ENCODE peak calls at places on chromosomes 1 and 21, in ten cellular contexts. One of them, this sample, is unnamed.

GRCh38 chr1:9101510-9102146 is 27.3 kb downstream of the GPR157 start:
- ATAC-seq in right cardiac atrium: peak
- ATAC-seq in aorta: no peak
- ATAC-seq in heart left ventricle: peak
- ATAC-seq in CD4-positive, alpha-beta T cell: no peak
- ATAC-seq in lung: no peak
- ATAC-seq in A549: peak
- ATAC-seq in heart right ventricle: no peak
- ATAC-seq in HepG2: peak
- ATAC-seq in foreskin keratinocyte: peak
- ATAC-seq in this sample: peak

GRCh38 chr1:243447844-243448243 is 192.0 kb downstream of the SDCCAG8 start:
- ATAC-seq in heart left ventricle: no peak
- ATAC-seq in foreskin keratinocyte: peak
- ATAC-seq in CD4-positive, alpha-beta T cell: no peak
- ATAC-seq in lung: no peak
- ATAC-seq in HepG2: no peak
- ATAC-seq in heart right ventricle: no peak
- ATAC-seq in right cardiac atrium: no peak
- ATAC-seq in aorta: no peak
- ATAC-seq in A549: no peak
- ATAC-seq in this sample: no peak

GRCh38 chr1:7550981-7551380 is 220.1 kb upstream of the VAMP3 start:
- ATAC-seq in CD4-positive, alpha-beta T cell: no peak
- ATAC-seq in heart right ventricle: no peak
- ATAC-seq in foreskin keratinocyte: no peak
- ATAC-seq in A549: no peak
- ATAC-seq in heart left ventricle: no peak
- ATAC-seq in lung: no peak
- ATAC-seq in right cardiac atrium: no peak
- ATAC-seq in aorta: no peak
- ATAC-seq in HepG2: no peak
- ATAC-seq in this sample: no peak

GRCh38 chr1:228090613-228091081 is 8.1 kb downstream of the ARF1 start:
- ATAC-seq in foreskin keratinocyte: peak
- ATAC-seq in CD4-positive, alpha-beta T cell: no peak
- ATAC-seq in HepG2: peak
- ATAC-seq in right cardiac atrium: no peak
- ATAC-seq in A549: peak
- ATAC-seq in aorta: no peak
- ATAC-seq in heart right ventricle: peak
- ATAC-seq in lung: no peak
- ATAC-seq in heart left ventricle: peak
- ATAC-seq in this sample: no peak

GRCh38 chr1:99850458-99850974 is 355 bp downstream of the AGL start:
- ATAC-seq in heart left ventricle: peak
- ATAC-seq in HepG2: peak
- ATAC-seq in lung: no peak
- ATAC-seq in foreskin keratinocyte: no peak
- ATAC-seq in A549: peak
- ATAC-seq in right cardiac atrium: no peak
- ATAC-seq in CD4-positive, alpha-beta T cell: no peak
- ATAC-seq in heart right ventricle: no peak
- ATAC-seq in aorta: peak
- ATAC-seq in this sample: peak

GRCh38 chr1:224498574-224499170 is 64.1 kb upstream of the WDR26 start:
- ATAC-seq in HepG2: no peak
- ATAC-seq in heart left ventricle: no peak
- ATAC-seq in aorta: no peak
- ATAC-seq in CD4-positive, alpha-beta T cell: no peak
- ATAC-seq in foreskin keratinocyte: peak
- ATAC-seq in heart right ventricle: no peak
- ATAC-seq in lung: no peak
- ATAC-seq in right cardiac atrium: no peak
- ATAC-seq in A549: no peak
- ATAC-seq in this sample: no peak

GRCh38 chr1:212119397-212119837 is 83.9 kb downstream of the DTL start:
- ATAC-seq in foreskin keratinocyte: peak
- ATAC-seq in right cardiac atrium: peak
- ATAC-seq in heart right ventricle: peak
- ATAC-seq in HepG2: peak
- ATAC-seq in aorta: peak
- ATAC-seq in CD4-positive, alpha-beta T cell: no peak
- ATAC-seq in lung: no peak
- ATAC-seq in A549: peak
- ATAC-seq in heart left ventricle: peak
- ATAC-seq in this sample: no peak

GRCh38 chr1:193190096-193190744 is 3.8 kb upstream of the B3GALT2 start:
- ATAC-seq in CD4-positive, alpha-beta T cell: no peak
- ATAC-seq in heart right ventricle: no peak
- ATAC-seq in lung: no peak
- ATAC-seq in aorta: no peak
- ATAC-seq in heart left ventricle: no peak
- ATAC-seq in foreskin keratinocyte: no peak
- ATAC-seq in right cardiac atrium: no peak
- ATAC-seq in HepG2: no peak
- ATAC-seq in A549: peak
- ATAC-seq in this sample: no peak

GRCh38 chr1:245378352-245379144 is 223.8 kb downstream of the KIF26B start:
- ATAC-seq in HepG2: no peak
- ATAC-seq in heart left ventricle: no peak
- ATAC-seq in heart right ventricle: no peak
- ATAC-seq in foreskin keratinocyte: no peak
- ATAC-seq in right cardiac atrium: no peak
- ATAC-seq in A549: no peak
- ATAC-seq in lung: no peak
- ATAC-seq in CD4-positive, alpha-beta T cell: peak
- ATAC-seq in aorta: no peak
- ATAC-seq in this sample: no peak

GRCh38 chr1:157155658-157156057 is 17.5 kb upstream of the ETV3 start:
- ATAC-seq in right cardiac atrium: peak
- ATAC-seq in aorta: peak
- ATAC-seq in A549: peak
- ATAC-seq in CD4-positive, alpha-beta T cell: no peak
- ATAC-seq in heart left ventricle: peak
- ATAC-seq in HepG2: peak
- ATAC-seq in lung: peak
- ATAC-seq in foreskin keratinocyte: peak
- ATAC-seq in heart right ventricle: peak
- ATAC-seq in this sample: peak

GRCh38 chr1:44222397-44223334 is 9.4 kb downstream of the DMAP1 start:
- ATAC-seq in A549: no peak
- ATAC-seq in heart left ventricle: no peak
- ATAC-seq in right cardiac atrium: no peak
- ATAC-seq in heart right ventricle: no peak
- ATAC-seq in foreskin keratinocyte: no peak
- ATAC-seq in aorta: no peak
- ATAC-seq in HepG2: no peak
- ATAC-seq in lung: no peak
- ATAC-seq in CD4-positive, alpha-beta T cell: no peak
- ATAC-seq in this sample: no peak

GRCh38 chr1:9010781-9011323 is 15.4 kb downstream of the SLC2A7 start:
- ATAC-seq in heart left ventricle: peak
- ATAC-seq in heart right ventricle: peak
- ATAC-seq in A549: no peak
- ATAC-seq in HepG2: no peak
- ATAC-seq in foreskin keratinocyte: no peak
- ATAC-seq in aorta: no peak
- ATAC-seq in lung: peak
- ATAC-seq in CD4-positive, alpha-beta T cell: no peak
- ATAC-seq in right cardiac atrium: peak
- ATAC-seq in this sample: peak

GRCh38 chr1:6757719-6758435 is 27.4 kb upstream of the CAMTA1 start:
- ATAC-seq in HepG2: peak
- ATAC-seq in heart left ventricle: no peak
- ATAC-seq in right cardiac atrium: peak
- ATAC-seq in aorta: peak
- ATAC-seq in lung: no peak
- ATAC-seq in CD4-positive, alpha-beta T cell: no peak
- ATAC-seq in foreskin keratinocyte: no peak
- ATAC-seq in heart right ventricle: no peak
- ATAC-seq in A549: no peak
- ATAC-seq in this sample: no peak

GRCh38 chr1:231036416-231036815 is 3.6 kb downstream of the FAM89A start:
- ATAC-seq in HepG2: no peak
- ATAC-seq in foreskin keratinocyte: no peak
- ATAC-seq in right cardiac atrium: no peak
- ATAC-seq in lung: no peak
- ATAC-seq in CD4-positive, alpha-beta T cell: no peak
- ATAC-seq in heart right ventricle: no peak
- ATAC-seq in heart left ventricle: no peak
- ATAC-seq in aorta: no peak
- ATAC-seq in A549: no peak
- ATAC-seq in this sample: no peak

GRCh38 chr1:54839824-54840223 is 38.7 kb upstream of the TTC22 start:
- ATAC-seq in HepG2: no peak
- ATAC-seq in right cardiac atrium: no peak
- ATAC-seq in aorta: no peak
- ATAC-seq in lung: no peak
- ATAC-seq in heart right ventricle: no peak
- ATAC-seq in CD4-positive, alpha-beta T cell: no peak
- ATAC-seq in A549: no peak
- ATAC-seq in heart left ventricle: no peak
- ATAC-seq in foreskin keratinocyte: peak
- ATAC-seq in this sample: no peak

DNA sequence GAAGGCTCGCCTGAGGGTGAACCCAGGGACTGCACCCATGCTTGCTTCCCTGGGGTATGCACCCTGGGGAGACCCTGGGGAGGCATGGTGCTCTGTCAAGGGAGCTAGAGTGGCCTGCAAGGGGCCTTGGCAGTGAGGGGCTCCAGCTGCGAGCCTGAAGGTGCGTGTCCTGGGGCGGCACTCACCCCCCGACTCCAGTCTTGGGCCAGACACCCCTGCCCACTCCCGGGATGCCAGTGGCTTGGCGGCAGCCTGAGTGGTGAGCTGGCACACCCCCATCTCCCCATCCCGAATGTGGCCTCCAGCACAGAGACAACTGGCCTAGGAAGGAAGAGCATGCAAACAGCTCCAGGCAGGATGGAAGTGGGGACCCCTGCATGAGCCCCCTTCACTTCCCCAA is 2.6 kb downstream of the SUMO3 start:
- ATAC-seq in aorta: no peak
- ATAC-seq in heart left ventricle: no peak
- ATAC-seq in CD4-positive, alpha-beta T cell: no peak
- ATAC-seq in heart right ventricle: no peak
- ATAC-seq in foreskin keratinocyte: no peak
- ATAC-seq in lung: no peak
- ATAC-seq in A549: no peak
- ATAC-seq in right cardiac atrium: no peak
- ATAC-seq in HepG2: no peak
- ATAC-seq in this sample: no peak
- H3K27ac ChIP-seq in aorta: no peak
- H3K27ac ChIP-seq in heart left ventricle: no peak
- H3K27ac ChIP-seq in CD4-positive, alpha-beta T cell: no peak
- H3K27ac ChIP-seq in heart right ventricle: peak
- H3K27ac ChIP-seq in foreskin keratinocyte: no peak
- H3K27ac ChIP-seq in lung: no peak
- H3K27ac ChIP-seq in A549: no peak
- H3K27ac ChIP-seq in right cardiac atrium: no peak
- H3K27ac ChIP-seq in HepG2: peak
- H3K27ac ChIP-seq in this sample: no peak

DNA sequence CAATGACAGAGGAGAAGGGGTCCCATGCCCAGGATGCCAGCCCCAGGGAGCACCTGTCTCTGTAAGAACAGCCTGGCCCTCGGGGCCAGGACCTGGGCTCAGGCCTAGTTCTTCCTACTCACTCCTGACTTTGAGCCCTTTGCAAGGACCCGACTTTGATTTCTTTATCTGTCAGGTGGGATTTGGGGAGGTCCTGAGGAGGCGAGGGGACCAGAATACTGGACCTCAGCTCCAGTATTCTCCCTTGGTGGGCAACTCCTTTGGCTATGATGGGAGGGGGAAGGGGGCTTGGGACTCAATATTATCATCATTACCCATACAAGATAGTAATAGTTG is 18.1 kb downstream of the KCNQ4 start:
- ATAC-seq in lung: no peak
- ATAC-seq in heart right ventricle: no peak
- ATAC-seq in A549: no peak
- ATAC-seq in CD4-positive, alpha-beta T cell: no peak
- ATAC-seq in foreskin keratinocyte: no peak
- ATAC-seq in heart left ventricle: no peak
- ATAC-seq in aorta: no peak
- ATAC-seq in right cardiac atrium: no peak
- ATAC-seq in HepG2: no peak
- ATAC-seq in this sample: no peak
- H3K27ac ChIP-seq in lung: peak
- H3K27ac ChIP-seq in heart right ventricle: peak
- H3K27ac ChIP-seq in A549: peak
- H3K27ac ChIP-seq in CD4-positive, alpha-beta T cell: no peak
- H3K27ac ChIP-seq in foreskin keratinocyte: no peak
- H3K27ac ChIP-seq in heart left ventricle: peak
- H3K27ac ChIP-seq in aorta: no peak
- H3K27ac ChIP-seq in right cardiac atrium: no peak
- H3K27ac ChIP-seq in HepG2: no peak
- H3K27ac ChIP-seq in this sample: peak

DNA sequence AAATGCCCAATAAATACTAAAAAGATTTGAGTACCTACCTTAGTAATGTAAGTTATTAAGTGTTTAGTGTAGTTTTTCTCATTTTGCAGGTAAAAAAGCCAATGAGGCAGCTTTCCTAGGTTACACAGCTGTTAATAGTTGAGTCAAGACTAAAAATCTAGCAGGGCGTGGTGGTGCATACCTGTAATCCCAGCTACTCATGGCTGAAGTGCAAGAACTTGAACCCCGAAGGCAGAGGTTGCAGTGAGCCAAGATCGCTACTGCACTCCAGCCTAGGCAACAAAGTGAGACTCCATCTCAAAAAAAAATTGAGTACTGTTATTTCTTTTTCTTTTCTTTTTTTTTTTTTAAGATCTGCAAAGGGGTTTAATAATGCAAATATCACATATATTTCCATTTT is 7.7 kb downstream of the YBX1 start:
- ATAC-seq in heart left ventricle: no peak
- ATAC-seq in HepG2: no peak
- ATAC-seq in heart right ventricle: no peak
- ATAC-seq in CD4-positive, alpha-beta T cell: no peak
- ATAC-seq in foreskin keratinocyte: peak
- ATAC-seq in aorta: no peak
- ATAC-seq in right cardiac atrium: no peak
- ATAC-seq in A549: no peak
- ATAC-seq in lung: no peak
- ATAC-seq in this sample: no peak
- H3K27ac ChIP-seq in heart left ventricle: no peak
- H3K27ac ChIP-seq in HepG2: no peak
- H3K27ac ChIP-seq in heart right ventricle: no peak
- H3K27ac ChIP-seq in CD4-positive, alpha-beta T cell: no peak
- H3K27ac ChIP-seq in foreskin keratinocyte: no peak
- H3K27ac ChIP-seq in aorta: no peak
- H3K27ac ChIP-seq in right cardiac atrium: no peak
- H3K27ac ChIP-seq in A549: no peak
- H3K27ac ChIP-seq in lung: no peak
- H3K27ac ChIP-seq in this sample: no peak

DNA sequence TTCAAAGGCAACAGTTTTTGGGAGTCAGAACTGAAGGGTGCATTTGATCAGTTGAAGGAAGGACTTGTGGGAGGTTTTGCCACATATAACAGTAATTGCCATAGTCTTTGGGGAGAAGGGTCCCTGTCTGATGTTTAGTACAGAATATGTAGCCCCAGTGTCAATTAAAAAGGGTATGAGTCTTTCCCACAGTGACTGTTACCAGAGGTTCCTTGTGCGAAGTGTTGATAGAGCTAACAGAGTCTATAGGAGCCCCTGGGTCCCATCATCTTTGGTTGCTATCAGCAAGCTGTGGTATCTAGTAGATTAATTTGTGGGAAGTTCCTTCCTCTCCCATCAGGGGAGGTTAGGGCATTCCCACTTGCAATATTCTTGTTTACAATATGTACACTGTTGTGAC is 329.2 kb downstream of the PTPRU start:
- ATAC-seq in right cardiac atrium: no peak
- ATAC-seq in A549: no peak
- ATAC-seq in heart right ventricle: no peak
- ATAC-seq in heart left ventricle: no peak
- ATAC-seq in aorta: no peak
- ATAC-seq in CD4-positive, alpha-beta T cell: no peak
- ATAC-seq in HepG2: no peak
- ATAC-seq in lung: no peak
- ATAC-seq in foreskin keratinocyte: no peak
- ATAC-seq in this sample: no peak
- H3K27ac ChIP-seq in right cardiac atrium: no peak
- H3K27ac ChIP-seq in A549: no peak
- H3K27ac ChIP-seq in heart right ventricle: no peak
- H3K27ac ChIP-seq in heart left ventricle: no peak
- H3K27ac ChIP-seq in aorta: no peak
- H3K27ac ChIP-seq in CD4-positive, alpha-beta T cell: no peak
- H3K27ac ChIP-seq in HepG2: no peak
- H3K27ac ChIP-seq in lung: no peak
- H3K27ac ChIP-seq in foreskin keratinocyte: no peak
- H3K27ac ChIP-seq in this sample: no peak

This sample was measured in gastroesophageal sphincter.